ENCODE peak calls at places on chromosome 10, in eight cellular contexts. A, M, S, F, B, Z, C and T are unnamed samples.

GRCh38 chr10:56880541-56880940 is 519.5 kb upstream of the ZWINT start:
- DNase-seq in A (no peak), M (no peak), S (no peak), F (no peak), B (no peak), Z (peak), C (no peak), T (no peak)

GRCh38 chr10:96466-96865 is 38.8 kb upstream of the ZMYND11 start:
- DNase-seq in A (no peak), M (no peak), S (no peak), F (no peak), B (no peak), Z (no peak), C (no peak), T (no peak)

GRCh38 chr10:69335063-69335587 is 56.8 kb downstream of the HK1 start:
- DNase-seq in A (peak), M (no peak), S (no peak), F (no peak), B (peak), Z (peak), C (no peak), T (no peak)

GRCh38 chr10:128203028-128203427 is 76.8 kb upstream of the MKI67 start:
- DNase-seq in A (no peak), M (no peak), S (no peak), F (no peak), B (no peak), Z (no peak), C (no peak), T (no peak)

GRCh38 chr10:2262333-2262732 is 525.0 kb upstream of the ADARB2 start:
- DNase-seq in A (no peak), M (no peak), S (no peak), F (no peak), B (no peak), Z (no peak), C (no peak), T (no peak)

GRCh38 chr10:30534465-30535144 is 94.9 kb downstream of the LYZL2 start:
- DNase-seq in A (peak), M (peak), S (peak), F (peak), B (peak), Z (no peak), C (peak), T (peak)

GRCh38 chr10:71312840-71313789 is 5.9 kb upstream of the SLC29A3 start:
- DNase-seq in A (no peak), M (peak), S (no peak), F (no peak), B (no peak), Z (no peak), C (no peak), T (no peak)

GRCh38 chr10:14779053-14779649 is 4.5 kb upstream of the FAM107B start:
- DNase-seq in A (no peak), M (no peak), S (no peak), F (no peak), B (no peak), Z (no peak), C (no peak), T (no peak)

GRCh38 chr10:37124532-37124931 is 866 bp upstream of the ANKRD30A start:
- DNase-seq in A (no peak), M (no peak), S (no peak), F (no peak), B (no peak), Z (no peak), C (no peak), T (no peak)

GRCh38 chr10:64036306-64036930 is 515.2 kb downstream of the REEP3 start:
- DNase-seq in A (no peak), M (no peak), S (no peak), F (no peak), B (no peak), Z (no peak), C (no peak), T (no peak)

GRCh38 chr10:78194539-78195402 is 161.1 kb downstream of the RPS24 start:
- DNase-seq in A (no peak), M (no peak), S (no peak), F (no peak), B (no peak), Z (no peak), C (no peak), T (no peak)

GRCh38 chr10:14860782-14861181 is 17.9 kb upstream of the SUV39H2 start:
- DNase-seq in A (no peak), M (no peak), S (no peak), F (no peak), B (no peak), Z (no peak), C (no peak), T (no peak)

GRCh38 chr10:11875183-11875498 is 52.0 kb downstream of the PROSER2 start:
- DNase-seq in A (no peak), M (no peak), S (no peak), F (no peak), B (no peak), Z (no peak), C (no peak), T (no peak)

GRCh38 chr10:122348951-122349361 is 25.6 kb upstream of the PLEKHA1 start:
- DNase-seq in A (no peak), M (no peak), S (no peak), F (no peak), B (no peak), Z (no peak), C (no peak), T (no peak)

GRCh38 chr10:13698217-13698616 is 111.5 kb downstream of the PRPF18 start:
- DNase-seq in A (no peak), M (no peak), S (no peak), F (no peak), B (no peak), Z (no peak), C (no peak), T (no peak)

GRCh38 chr10:79274279-79275104 is 72.8 kb upstream of the PPIF start:
- DNase-seq in A (no peak), M (no peak), S (no peak), F (no peak), B (no peak), Z (peak), C (no peak), T (no peak)

GRCh38 chr10:98038333-98038732 is 7.9 kb upstream of the CRTAC1 start:
- DNase-seq in A (no peak), M (peak), S (no peak), F (no peak), B (no peak), Z (peak), C (no peak), T (no peak)

GRCh38 chr10:62422068-62422590 is 48.0 kb downstream of the ZNF365 start:
- DNase-seq in A (no peak), M (no peak), S (no peak), F (no peak), B (no peak), Z (no peak), C (no peak), T (no peak)

GRCh38 chr10:70603439-70603778 is 868 bp upstream of the PRF1 start:
- DNase-seq in A (peak), M (no peak), S (no peak), F (peak), B (no peak), Z (no peak), C (no peak), T (no peak)

GRCh38 chr10:19656420-19657042 is 159.7 kb upstream of the PLXDC2 start:
- DNase-seq in A (no peak), M (no peak), S (no peak), F (no peak), B (no peak), Z (no peak), C (no peak), T (no peak)